ENCODE peak calls at places on chromosomes 6 and 20, in six cellular contexts. N is HFF-Myc, Z is lung, J is right lobe of liver, T is dorsolateral prefrontal cortex, O is sigmoid colon. G is an unnamed sample.

GRCh38 chr6:150346346-150346745 is 22.5 kb upstream of the IYD start:
- DNase-seq in N (no peak), Z (no peak), J (peak; percentile 49), T (no peak), O (no peak), G (no peak)

GRCh38 chr20:38700926-38701325 is 23.4 kb upstream of the SLC32A1 start:
- DNase-seq in N (no peak), Z (no peak), J (no peak), T (no peak), O (no peak), G (no peak)

GRCh38 chr6:112717856-112718255 is 370.7 kb downstream of the RFPL4B start:
- DNase-seq in N (no peak), Z (no peak), J (no peak), T (no peak), O (no peak), G (no peak)

GRCh38 chr6:21751608-21752007 is 158.1 kb downstream of the SOX4 start:
- DNase-seq in N (no peak), Z (no peak), J (no peak), T (no peak), O (no peak), G (no peak)

GRCh38 chr20:10654630-10655029 is 19.2 kb downstream of the JAG1 start:
- DNase-seq in N (no peak), Z (no peak), J (no peak), T (no peak), O (no peak), G (no peak)

GRCh38 chr20:31718952-31719643 is 3.6 kb downstream of the BCL2L1 start:
- DNase-seq in N (no peak), Z (peak; percentile 44), J (no peak), T (no peak), O (no peak), G (no peak)

GRCh38 chr20:8796088-8796665 is 272.7 kb upstream of the PLCB4 start:
- DNase-seq in N (no peak), Z (no peak), J (no peak), T (no peak), O (no peak), G (peak; percentile 20)

GRCh38 chr6:140319209-140319608 is 944.8 kb upstream of the CITED2 start:
- DNase-seq in N (peak; percentile 6), Z (no peak), J (no peak), T (no peak), O (no peak), G (peak; percentile 20)

GRCh38 chr6:166313255-166314070 is 5.3 kb upstream of the PRR18 start:
- DNase-seq in N (peak; percentile 20), Z (no peak), J (no peak), T (peak; percentile 65), O (no peak), G (no peak)

GRCh38 chr6:143758551-143758950 is 80.8 kb downstream of the PHACTR2 start:
- DNase-seq in N (no peak), Z (no peak), J (no peak), T (no peak), O (no peak), G (no peak)

GRCh38 chr20:50601511-50602431 is 89.6 kb downstream of the RIPOR3 start:
- DNase-seq in N (no peak), Z (no peak), J (no peak), T (no peak), O (no peak), G (no peak)

GRCh38 chr6:14108571-14109410 is 8.8 kb upstream of the CD83 start:
- DNase-seq in N (no peak), Z (peak; percentile 82), J (no peak), T (no peak), O (no peak), G (no peak)

GRCh38 chr6:102114402-102114801 is 720.9 kb downstream of the GRIK2 start:
- DNase-seq in N (no peak), Z (no peak), J (no peak), T (no peak), O (no peak), G (no peak)

GRCh38 chr20:11380283-11380682 is 537.4 kb upstream of the BTBD3 start:
- DNase-seq in N (no peak), Z (no peak), J (no peak), T (no peak), O (no peak), G (no peak)

GRCh38 chr20:56202493-56203077 is 45.9 kb upstream of the MC3R start:
- DNase-seq in N (no peak), Z (no peak), J (no peak), T (no peak), O (no peak), G (no peak)

GRCh38 chr6:167317172-167317571 is 7.7 kb upstream of the TTLL2 start:
- DNase-seq in N (no peak), Z (no peak), J (no peak), T (no peak), O (no peak), G (no peak)

GRCh38 chr6:165110871-165111270 is 198.5 kb downstream of the C6orf118 start:
- DNase-seq in N (no peak), Z (no peak), J (no peak), T (no peak), O (no peak), G (no peak)

GRCh38 chr20:1894951-1895673 is at the start of gene SIRPA:
- DNase-seq in N (no peak), Z (peak; percentile 46), J (peak; percentile 70), T (peak; percentile 69), O (peak; percentile 88), G (peak; percentile 29)

GRCh38 chr6:170291271-170292110 is 613 bp upstream of the DLL1 start:
- DNase-seq in N (no peak), Z (no peak), J (peak; percentile 71), T (peak; percentile 93), O (peak; percentile 88), G (no peak)

GRCh38 chr6:26199773-26200728 is 112.8 kb downstream of the HFE start:
- DNase-seq in N (no peak), Z (no peak), J (no peak), T (no peak), O (peak; percentile 80), G (no peak)

GRCh38 chr6:66526061-66526460 is 819.0 kb upstream of the EYS start:
- DNase-seq in N (no peak), Z (no peak), J (no peak), T (no peak), O (no peak), G (no peak)

GRCh38 chr6:33428219-33428890 is 8.5 kb downstream of the SYNGAP1 start:
- DNase-seq in N (no peak), Z (no peak), J (no peak), T (no peak), O (no peak), G (no peak)

GRCh38 chr20:18922898-18923297 is 109.3 kb downstream of the SCP2D1 start:
- DNase-seq in N (no peak), Z (no peak), J (no peak), T (no peak), O (no peak), G (no peak)

GRCh38 chr20:56587307-56588108 is 41.6 kb upstream of the TFAP2C start:
- DNase-seq in N (no peak), Z (no peak), J (no peak), T (no peak), O (no peak), G (no peak)

GRCh38 chr20:62020935-62021701 is 44.6 kb downstream of the TAF4 start:
- DNase-seq in N (no peak), Z (no peak), J (peak; percentile 82), T (peak; percentile 38), O (peak; percentile 81), G (no peak)

GRCh38 chr6:29739882-29740261 is 16.6 kb downstream of the HLA-F start:
- DNase-seq in N (no peak), Z (no peak), J (no peak), T (no peak), O (no peak), G (no peak)

GRCh38 chr6:168895102-168895812 is 358.4 kb downstream of the THBS2 start:
- DNase-seq in N (peak; percentile 45), Z (peak; percentile 84), J (peak; percentile 79), T (peak; percentile 79), O (peak; percentile 91), G (peak; percentile 35)

DNA sequence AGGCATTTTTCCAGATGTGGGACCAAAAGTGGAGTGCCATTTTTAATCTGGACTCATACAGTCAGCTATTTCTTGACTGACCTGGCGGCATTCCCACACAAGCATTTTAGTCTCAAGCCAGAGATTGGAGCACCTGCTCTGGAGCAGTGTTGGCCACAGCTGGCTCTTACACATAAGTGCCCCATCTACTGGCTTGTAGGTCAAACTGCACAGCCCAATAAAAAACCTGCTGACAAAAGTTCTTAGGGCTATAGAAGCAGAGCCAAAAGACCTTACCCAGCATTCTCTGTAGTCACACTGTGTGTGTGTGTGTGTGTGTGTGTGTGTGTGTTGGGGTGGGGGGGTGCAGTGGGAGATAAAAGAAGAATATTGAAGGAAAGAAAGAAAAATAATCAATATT is 38.6 kb upstream of the SENP6 start:
- DNase-seq in N (peak; percentile 35), Z (no peak), J (no peak), T (no peak), O (no peak), G (no peak)
- TF ChIP-seq CTCF in N (peak; percentile 59), Z (no peak), J (peak; percentile 22), T (no peak), O (no peak), G (peak; percentile 49)

DNA sequence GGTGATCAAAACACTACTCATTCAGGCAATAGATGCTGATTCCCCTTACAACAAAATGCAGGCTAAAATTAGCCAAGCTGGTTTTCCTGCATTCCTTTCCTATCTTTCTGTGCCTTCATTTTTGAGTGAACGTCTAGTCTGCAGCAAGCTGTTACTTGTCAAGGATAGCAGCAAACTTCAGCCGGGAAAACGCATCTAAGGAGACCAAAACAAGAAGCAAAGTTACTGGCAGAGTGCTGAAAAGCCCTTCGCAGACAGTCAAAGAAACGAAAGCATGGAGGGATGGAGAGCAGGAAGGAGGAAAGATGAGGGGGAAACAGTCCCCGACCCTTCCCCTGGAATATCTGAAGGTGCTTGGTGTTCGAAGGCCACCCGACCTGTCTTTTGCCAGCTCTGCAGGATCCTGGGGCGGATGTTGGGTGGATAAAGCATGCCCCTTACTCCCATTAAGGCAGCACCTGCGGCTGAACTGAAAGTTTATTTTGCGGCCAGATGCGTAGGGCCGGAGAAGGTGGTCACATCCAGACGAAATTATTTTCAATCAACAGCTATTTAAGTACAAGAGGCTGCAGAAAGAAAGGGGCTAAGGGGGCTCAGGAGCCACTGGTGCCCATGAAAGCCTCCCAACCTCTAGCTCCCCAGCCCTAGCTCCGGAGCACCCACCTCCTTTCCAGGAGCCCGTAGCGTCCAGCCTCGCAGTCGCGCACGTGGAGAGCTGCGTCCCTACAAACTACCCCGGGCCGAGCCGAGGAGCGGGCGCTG is 538 bp downstream of the FERMT1 start:
- DNase-seq in N (no peak), Z (no peak), J (no peak), T (no peak), O (no peak), G (no peak)
- H3K4me3 ChIP-seq in N (peak overlapping the region; percentile 72), Z (peak overlapping the region; percentile 30), J (peak overlapping the region; percentile 45), T (peak overlapping the region; percentile 43), O (peak overlapping the region; percentile 48), G (peak overlapping the region; percentile 50)

DNA sequence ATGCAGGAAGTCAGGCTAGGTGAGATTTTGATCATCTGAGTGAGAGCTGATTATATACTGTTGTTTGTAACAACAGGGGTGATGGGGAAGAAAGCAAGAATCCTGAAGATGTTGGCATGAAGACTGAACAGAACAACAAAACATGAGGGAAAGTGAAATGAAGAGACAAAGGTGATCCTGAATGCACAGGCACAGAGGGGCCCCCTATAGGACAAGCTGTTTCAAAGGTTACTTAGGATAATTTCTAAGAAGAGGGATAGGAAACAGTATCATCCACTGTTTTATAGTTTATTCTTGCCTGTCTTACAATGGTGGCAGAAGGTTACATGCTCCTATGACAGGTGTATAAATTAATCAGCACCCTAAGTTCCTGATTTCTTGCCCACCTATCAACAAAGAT is 192.2 kb downstream of the EDN1 start:
- DNase-seq in N (no peak), Z (no peak), J (no peak), T (no peak), O (no peak), G (no peak)
- TF ChIP-seq CTCF in N (peak; percentile 31), Z (no peak), J (no peak), T (no peak), O (no peak), G (peak; percentile 25)

GRCh38 chr20:58209652-58210397 is 18.6 kb downstream of the ANKRD60 start:
- DNase-seq in N (no peak), Z (peak; percentile 86), J (peak; percentile 81), T (peak; percentile 79), O (peak; percentile 91), G (peak; percentile 34)
- H3K4me3 ChIP-seq in N (no peak overlapping the region), Z (no peak overlapping the region), J (no peak overlapping the region), T (no peak overlapping the region), O (no peak overlapping the region), G (no peak overlapping the region)